ENCODE peak calls at places on chromosome 19, in nine cellular contexts. Y is CD4-positive, alpha-beta memory T cell; F is NCI-H1092; J is CD4-positive, alpha-beta T cell; B is occipital lobe; A is EH; N is left colon; U is T-helper 2 cell; X is WERI-Rb-1. T is an unnamed sample.

GRCh38 chr19:38262585-38263268 is 1.6 kb upstream of the SPINT2 start:
- DNase-seq in Y (no peak), F (no peak), J (no peak), B (no peak), A (no peak), N (no peak), U (no peak), X (no peak), T (no peak)

GRCh38 chr19:33306191-33306590 is 3.9 kb upstream of the CEBPA start:
- DNase-seq in Y (no peak), F (no peak), J (no peak), B (no peak), A (no peak), N (peak; percentile 14), U (no peak), X (no peak), T (no peak)

GRCh38 chr19:8609210-8610040 is 1.1 kb downstream of the ADAMTS10 start:
- DNase-seq in Y (no peak), F (no peak), J (no peak), B (peak; percentile 46), A (peak; percentile 60), N (peak; percentile 43), U (no peak), X (peak; percentile 35), T (no peak)

GRCh38 chr19:15177269-15178116 is 23.3 kb downstream of the NOTCH3 start:
- DNase-seq in Y (peak; percentile 80), F (peak; percentile 78), J (peak; percentile 80), B (no peak), A (peak; percentile 83), N (peak; percentile 49), U (peak; percentile 76), X (peak; percentile 83), T (peak; percentile 90)

GRCh38 chr19:33879818-33880575 is 83.3 kb downstream of the KCTD15 start:
- DNase-seq in Y (no peak), F (no peak), J (no peak), B (no peak), A (peak; percentile 72), N (no peak), U (no peak), X (peak; percentile 86), T (peak; percentile 33)

GRCh38 chr19:1285737-1286360 is at the start of gene EFNA2:
- DNase-seq in Y (no peak), F (no peak), J (no peak), B (no peak), A (no peak), N (no peak), U (no peak), X (no peak), T (no peak)

GRCh38 chr19:15404780-15405211 is 14.0 kb downstream of the AKAP8L start:
- DNase-seq in Y (no peak), F (no peak), J (no peak), B (no peak), A (no peak), N (no peak), U (no peak), X (no peak), T (no peak)

GRCh38 chr19:40921005-40921897 is 39.2 kb upstream of the CYP2A7 start:
- DNase-seq in Y (no peak), F (no peak), J (no peak), B (no peak), A (peak; percentile 67), N (peak; percentile 88), U (no peak), X (no peak), T (no peak)

GRCh38 chr19:41918653-41919244 is 9.5 kb downstream of the ERFL start:
- DNase-seq in Y (no peak), F (no peak), J (no peak), B (no peak), A (no peak), N (no peak), U (no peak), X (no peak), T (no peak)